ENCODE peak calls at places on chromosomes 13 and 19, in eight cellular contexts. G is HS-5; B is H54; W is transverse colon; A is naive thymus-derived CD4-positive, alpha-beta T cell; C is Kasumi-1; Q is activated naive CD4-positive, alpha-beta T cell; T is PC-3. R is an unnamed sample.

GRCh38 chr13:43153436-43154082 is 130.2 kb downstream of the DNAJC15 start:
- DNase-seq in W (no peak), C (no peak), Q (no peak), T (peak), G (peak), B (peak), A (no peak), R (no peak)

GRCh38 chr13:37313383-37313782 is 207.9 kb upstream of the CSNK1A1L start:
- DNase-seq in C (no peak), G (peak), T (peak), Q (no peak), W (no peak), B (no peak), A (no peak), R (no peak)

GRCh38 chr13:97477824-97478223 is 43.9 kb downstream of the RAP2A start:
- DNase-seq in C (no peak), T (no peak), G (no peak), Q (no peak), W (no peak), A (no peak), B (no peak), R (no peak)

GRCh38 chr19:39408392-39409206 is 2.0 kb downstream of the ZFP36 start:
- DNase-seq in A (peak), Q (peak), B (no peak), T (peak), G (no peak), C (peak), W (peak), R (peak)

GRCh38 chr13:39406688-39407087 is 196.3 kb downstream of the LHFPL6 start:
- DNase-seq in A (no peak), B (peak), Q (no peak), C (no peak), G (no peak), T (peak), W (no peak), R (no peak)

GRCh38 chr19:5857203-5858081 is 6.2 kb upstream of the FUT3 start:
- DNase-seq in W (no peak), Q (no peak), T (no peak), A (no peak), C (no peak), B (no peak), G (no peak), R (no peak)

GRCh38 chr13:49307365-49307764 is 59.6 kb downstream of the CDADC1 start:
- DNase-seq in A (no peak), T (no peak), Q (no peak), B (no peak), W (no peak), C (no peak), G (no peak), R (no peak)

GRCh38 chr13:110354715-110355473 is 47.8 kb downstream of the COL4A2 start:
- DNase-seq in A (no peak), C (no peak), T (no peak), G (no peak), W (no peak), B (no peak), Q (no peak), R (no peak)

GRCh38 chr19:1315470-1316166 is 29.9 kb downstream of the EFNA2 start:
- DNase-seq in W (peak), A (no peak), Q (peak), G (no peak), C (no peak), T (peak), B (no peak), R (peak)

GRCh38 chr13:75316427-75316826 is 165.5 kb downstream of the TBC1D4 start:
- DNase-seq in A (no peak), T (peak), Q (no peak), W (no peak), C (no peak), G (no peak), B (no peak), R (no peak)

GRCh38 chr19:41895745-41896580 is 13.0 kb downstream of the ARHGEF1 start:
- DNase-seq in W (no peak), G (no peak), A (no peak), Q (no peak), C (peak), T (no peak), B (no peak), R (no peak)

GRCh38 chr13:49954674-49955455 is 18.7 kb upstream of the SPRYD7 start:
- DNase-seq in B (no peak), W (peak), A (no peak), T (no peak), C (no peak), G (no peak), Q (no peak), R (no peak)

GRCh38 chr13:84446972-84447700 is 564.9 kb upstream of the SLITRK1 start:
- DNase-seq in A (no peak), W (no peak), T (no peak), G (no peak), Q (no peak), C (no peak), B (no peak), R (no peak)

GRCh38 chr19:51422053-51422448 is 4.6 kb upstream of the SIGLEC10 start:
- DNase-seq in B (peak), T (peak), A (peak), W (peak), G (peak), Q (peak), C (peak), R (peak)